ENCODE peak calls at places on chromosomes 5 and 9, in five cellular contexts. B, Z, R, Y and N are unnamed samples.

GRCh38 chr5:53376853-53377252 is 103.6 kb upstream of the FST start:
- DNase-seq in B (no peak), Z (no peak), R (no peak), Y (no peak), N (no peak)

GRCh38 chr9:83182071-83182470 is 119.1 kb upstream of the RASEF start:
- DNase-seq in B (no peak), Z (no peak), R (no peak), Y (no peak), N (no peak)

GRCh38 chr9:36731576-36731975 is 158.9 kb downstream of the MELK start:
- DNase-seq in B (no peak), Z (no peak), R (no peak), Y (peak; percentile 44), N (no peak)

GRCh38 chr5:124343021-124343420 is 403.4 kb downstream of the ZNF608 start:
- DNase-seq in B (no peak), Z (no peak), R (no peak), Y (no peak), N (no peak)

GRCh38 chr9:96048116-96048953 is 172.8 kb downstream of the ERCC6L2 start:
- DNase-seq in B (no peak), Z (peak; percentile 23), R (no peak), Y (no peak), N (no peak)

GRCh38 chr5:116788851-116789403 is 214.3 kb upstream of the SEMA6A start:
- DNase-seq in B (no peak), Z (peak; percentile 47), R (no peak), Y (no peak), N (no peak)

GRCh38 chr5:131622633-131623032 is 12.4 kb downstream of the RAPGEF6 start:
- DNase-seq in B (no peak), Z (no peak), R (no peak), Y (no peak), N (peak; percentile 59)

GRCh38 chr5:144332265-144332664 is 161.6 kb downstream of the KCTD16 start:
- DNase-seq in B (no peak), Z (no peak), R (no peak), Y (no peak), N (no peak)

GRCh38 chr9:127756233-127756632 is 21.1 kb upstream of the TOR2A start:
- DNase-seq in B (no peak), Z (no peak), R (no peak), Y (no peak), N (no peak)

GRCh38 chr5:168822745-168823281 is 243.6 kb upstream of the PANK3 start:
- DNase-seq in B (no peak), Z (no peak), R (no peak), Y (peak; percentile 8), N (no peak)

GRCh38 chr5:29382735-29383280 is 1810.7 kb upstream of the CDH6 start:
- DNase-seq in B (no peak), Z (no peak), R (no peak), Y (peak; percentile 4), N (no peak)

GRCh38 chr9:102841376-102841775 is 153.8 kb upstream of the CYLC2 start:
- DNase-seq in B (no peak), Z (no peak), R (no peak), Y (no peak), N (no peak)

GRCh38 chr5:89313044-89313443 is 430.1 kb upstream of the MEF2C start:
- DNase-seq in B (no peak), Z (no peak), R (no peak), Y (no peak), N (peak; percentile 55)

GRCh38 chr5:116652196-116652729 is 77.6 kb upstream of the SEMA6A start:
- DNase-seq in B (peak; percentile 81), Z (peak; percentile 73), R (peak; percentile 39), Y (peak; percentile 2), N (peak; percentile 79)

GRCh38 chr5:57176350-57176857 is 2.5 kb downstream of the GPBP1 start:
- DNase-seq in B (no peak), Z (no peak), R (no peak), Y (no peak), N (peak; percentile 67)

GRCh38 chr5:177355868-177356168 is 1.9 kb upstream of the RGS14 start:
- DNase-seq in B (no peak), Z (no peak), R (no peak), Y (peak; percentile 56), N (no peak)

GRCh38 chr5:7329712-7330111 is 66.2 kb upstream of the ADCY2 start:
- DNase-seq in B (no peak), Z (no peak), R (no peak), Y (no peak), N (no peak)

GRCh38 chr5:172234031-172234430 is 40.1 kb downstream of the EFCAB9 start:
- DNase-seq in B (no peak), Z (no peak), R (no peak), Y (no peak), N (no peak)

GRCh38 chr9:127897194-127897692 is 2.2 kb downstream of the ST6GALNAC6 start:
- DNase-seq in B (peak; percentile 76), Z (peak; percentile 88), R (no peak), Y (peak; percentile 87), N (no peak)

GRCh38 chr5:93079046-93079445 is 502.0 kb downstream of the NR2F1-AS1 start:
- DNase-seq in B (no peak), Z (no peak), R (no peak), Y (no peak), N (no peak)

GRCh38 chr5:55042886-55043285 is 18.8 kb downstream of the GZMK start:
- DNase-seq in B (no peak), Z (no peak), R (no peak), Y (no peak), N (no peak)

GRCh38 chr5:112957409-112957808 is 19.2 kb upstream of the DCP2 start:
- DNase-seq in B (no peak), Z (no peak), R (no peak), Y (no peak), N (no peak)

DNA sequence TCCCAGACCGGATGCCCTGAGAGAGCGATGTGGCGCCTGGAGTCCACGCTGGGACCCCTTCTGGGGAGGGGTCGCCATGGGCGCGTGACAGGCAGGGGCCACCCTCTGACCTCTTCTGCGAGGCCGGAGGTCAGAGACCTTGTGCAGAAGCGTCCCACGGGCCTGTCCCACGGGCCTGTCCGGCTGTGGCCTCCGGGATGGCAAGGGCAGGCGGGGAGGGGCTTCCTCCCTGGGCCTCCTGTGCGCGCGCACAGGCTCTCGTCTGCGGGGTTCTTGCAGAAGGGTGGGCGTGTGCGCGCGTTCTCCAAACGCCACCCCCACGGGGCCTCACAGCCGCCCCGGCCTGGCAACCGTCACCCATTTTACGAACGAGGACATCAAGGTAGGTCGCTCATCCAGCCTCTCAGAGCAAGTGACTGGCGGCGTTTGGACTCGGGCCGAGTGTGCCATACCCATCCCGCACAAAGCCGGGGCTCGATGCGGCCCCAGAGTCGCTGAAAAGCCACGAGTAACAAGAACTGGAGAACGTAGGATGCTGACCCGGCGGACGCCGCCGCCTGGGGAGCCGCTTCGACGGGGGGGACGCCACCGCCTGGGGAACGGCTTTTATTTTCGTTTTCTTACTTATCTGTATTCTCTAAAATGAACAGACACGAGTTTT is 897 bp downstream of the AHRR start:
- DNase-seq in B (no peak), Z (no peak), R (no peak), Y (peak; percentile 26), N (no peak)
- H3K4me3 ChIP-seq in B (peak overlapping the region; percentile 61), Z (peak overlapping the region; percentile 36), R (peak overlapping the region; percentile 93), Y (peak overlapping the region; percentile 37), N (peak overlapping the region; percentile 54)

GRCh38 chr5:173720341-173721258 is 104.2 kb upstream of the BOD1 start:
- DNase-seq in B (no peak), Z (no peak), R (no peak), Y (no peak), N (no peak)
- H3K4me3 ChIP-seq in B (no peak overlapping the region), Z (no peak overlapping the region), R (no peak overlapping the region), Y (no peak overlapping the region), N (no peak overlapping the region)

GRCh38 chr9:113504725-113505590 is 41.4 kb downstream of the RGS3 start:
- DNase-seq in B (no peak), Z (no peak), R (no peak), Y (no peak), N (no peak)
- H3K4me3 ChIP-seq in B (no peak overlapping the region), Z (no peak overlapping the region), R (no peak overlapping the region), Y (no peak overlapping the region), N (no peak overlapping the region)

GRCh38 chr9:89405832-89406231 is 87.5 kb downstream of the SECISBP2 start:
- DNase-seq in B (no peak), Z (peak; percentile 47), R (no peak), Y (no peak), N (no peak)

GRCh38 chr9:89410022-89410421 is 87.9 kb downstream of the SEMA4D start:
- DNase-seq in B (no peak), Z (no peak), R (no peak), Y (no peak), N (no peak)

GRCh38 chr9:89410709-89411111 is 87.2 kb downstream of the SEMA4D start:
- DNase-seq in B (no peak), Z (no peak), R (no peak), Y (no peak), N (no peak)

GRCh38 chr9:89407070-89407469 is 88.8 kb downstream of the SECISBP2 start:
- DNase-seq in B (no peak), Z (no peak), R (no peak), Y (no peak), N (no peak)

GRCh38 chr9:89408628-89409101 is 89.2 kb downstream of the SEMA4D start:
- DNase-seq in B (no peak), Z (no peak), R (no peak), Y (peak; percentile 61), N (no peak)
- H3K4me3 ChIP-seq in B (no peak overlapping the region), Z (no peak overlapping the region), R (no peak overlapping the region), Y (no peak overlapping the region), N (no peak overlapping the region)

GRCh38 chr9:129751841-129752801 is 721 bp downstream of the PTGES start:
- DNase-seq in B (no peak), Z (no peak), R (no peak), Y (no peak), N (no peak)
- H3K4me3 ChIP-seq in B (peak overlapping the region; percentile 34), Z (peak overlapping the region; percentile 29), R (peak overlapping the region; percentile 15), Y (no peak overlapping the region), N (peak overlapping the region; percentile 39)

GRCh38 chr9:129497064-129497836 is 123.7 kb downstream of the C9orf50 start:
- DNase-seq in B (no peak), Z (peak; percentile 54), R (no peak), Y (no peak), N (no peak)
- H3K4me3 ChIP-seq in B (peak overlapping the region; percentile 64), Z (peak overlapping the region; percentile 49), R (peak overlapping the region; percentile 66), Y (no peak overlapping the region), N (peak overlapping the region; percentile 43)

GRCh38 chr5:16539169-16539666 is 73.6 kb upstream of the ZNF622 start:
- DNase-seq in B (no peak), Z (peak; percentile 71), R (no peak), Y (no peak), N (no peak)
- H3K4me3 ChIP-seq in B (no peak overlapping the region), Z (no peak overlapping the region), R (no peak overlapping the region), Y (no peak overlapping the region), N (no peak overlapping the region)

GRCh38 chr5:76954383-76954763 is 1.5 kb downstream of the CRHBP start:
- DNase-seq in B (no peak), Z (no peak), R (no peak), Y (no peak), N (no peak)
- H3K4me3 ChIP-seq in B (peak overlapping the region; percentile 69), Z (peak overlapping the region; percentile 48), R (peak overlapping the region; percentile 71), Y (no peak overlapping the region), N (peak overlapping the region; percentile 55)

GRCh38 chr9:131275332-131276106 is 791 bp downstream of the FAM78A start:
- DNase-seq in B (no peak), Z (peak; percentile 70), R (no peak), Y (peak; percentile 81), N (no peak)
- H3K4me3 ChIP-seq in B (peak overlapping the region; percentile 65), Z (peak overlapping the region; percentile 81), R (peak overlapping the region; percentile 72), Y (peak overlapping the region; percentile 84), N (no peak overlapping the region)